ENCODE peak calls at places on chromosomes 5 and 9, in ten cellular contexts. One of them, this sample, is unnamed.

GRCh38 chr5:28542968-28543367 is 1504.6 kb upstream of the CDH9 start:
- DNase-seq in nucleus accumbens: no peak
- DNase-seq in naive thymus-derived CD8-positive, alpha-beta T cell: no peak
- DNase-seq in naive thymus-derived CD4-positive, alpha-beta T cell: no peak
- DNase-seq in ecto neural progenitor cell: no peak
- DNase-seq in T-helper 1 cell: no peak
- DNase-seq in AG04450: no peak
- DNase-seq in AG08396: no peak
- DNase-seq in stimulated activated CD4-positive, alpha-beta T cell treated with anti-CD3 and anti-CD28 coated beads, Interleukin-1b, Interleukin-23, amount 100 ng/mL, for 24 hours: no peak
- DNase-seq in amniotic stem cell: peak; percentile 83
- DNase-seq in this sample: no peak

GRCh38 chr9:83935276-83935890 is 14.2 kb upstream of the KIF27 start:
- DNase-seq in nucleus accumbens: no peak
- DNase-seq in naive thymus-derived CD8-positive, alpha-beta T cell: no peak
- DNase-seq in naive thymus-derived CD4-positive, alpha-beta T cell: no peak
- DNase-seq in ecto neural progenitor cell: no peak
- DNase-seq in T-helper 1 cell: no peak
- DNase-seq in AG04450: no peak
- DNase-seq in AG08396: peak; percentile 56
- DNase-seq in stimulated activated CD4-positive, alpha-beta T cell treated with anti-CD3 and anti-CD28 coated beads, Interleukin-1b, Interleukin-23, amount 100 ng/mL, for 24 hours: no peak
- DNase-seq in amniotic stem cell: peak; percentile 50
- DNase-seq in this sample: no peak

GRCh38 chr9:76181020-76181641 is 213.1 kb downstream of the RFK start:
- DNase-seq in nucleus accumbens: no peak
- DNase-seq in naive thymus-derived CD8-positive, alpha-beta T cell: no peak
- DNase-seq in naive thymus-derived CD4-positive, alpha-beta T cell: no peak
- DNase-seq in ecto neural progenitor cell: no peak
- DNase-seq in T-helper 1 cell: no peak
- DNase-seq in AG04450: no peak
- DNase-seq in AG08396: peak; percentile 32
- DNase-seq in stimulated activated CD4-positive, alpha-beta T cell treated with anti-CD3 and anti-CD28 coated beads, Interleukin-1b, Interleukin-23, amount 100 ng/mL, for 24 hours: no peak
- DNase-seq in amniotic stem cell: no peak
- DNase-seq in this sample: no peak

GRCh38 chr5:89120719-89121118 is 237.7 kb upstream of the MEF2C start:
- DNase-seq in nucleus accumbens: no peak
- DNase-seq in naive thymus-derived CD8-positive, alpha-beta T cell: no peak
- DNase-seq in naive thymus-derived CD4-positive, alpha-beta T cell: no peak
- DNase-seq in ecto neural progenitor cell: no peak
- DNase-seq in T-helper 1 cell: no peak
- DNase-seq in AG04450: no peak
- DNase-seq in AG08396: no peak
- DNase-seq in stimulated activated CD4-positive, alpha-beta T cell treated with anti-CD3 and anti-CD28 coated beads, Interleukin-1b, Interleukin-23, amount 100 ng/mL, for 24 hours: no peak
- DNase-seq in amniotic stem cell: no peak
- DNase-seq in this sample: no peak

GRCh38 chr5:110957934-110958333 is 113.6 kb upstream of the TSLP start:
- DNase-seq in nucleus accumbens: no peak
- DNase-seq in naive thymus-derived CD8-positive, alpha-beta T cell: no peak
- DNase-seq in naive thymus-derived CD4-positive, alpha-beta T cell: no peak
- DNase-seq in ecto neural progenitor cell: no peak
- DNase-seq in T-helper 1 cell: no peak
- DNase-seq in AG04450: peak; percentile 16
- DNase-seq in AG08396: peak; percentile 25
- DNase-seq in stimulated activated CD4-positive, alpha-beta T cell treated with anti-CD3 and anti-CD28 coated beads, Interleukin-1b, Interleukin-23, amount 100 ng/mL, for 24 hours: no peak
- DNase-seq in amniotic stem cell: no peak
- DNase-seq in this sample: no peak

GRCh38 chr5:14428302-14429081 is 153.1 kb upstream of the OTULINL start:
- DNase-seq in nucleus accumbens: no peak
- DNase-seq in naive thymus-derived CD8-positive, alpha-beta T cell: no peak
- DNase-seq in naive thymus-derived CD4-positive, alpha-beta T cell: no peak
- DNase-seq in ecto neural progenitor cell: no peak
- DNase-seq in T-helper 1 cell: no peak
- DNase-seq in AG04450: no peak
- DNase-seq in AG08396: no peak
- DNase-seq in stimulated activated CD4-positive, alpha-beta T cell treated with anti-CD3 and anti-CD28 coated beads, Interleukin-1b, Interleukin-23, amount 100 ng/mL, for 24 hours: no peak
- DNase-seq in amniotic stem cell: no peak
- DNase-seq in this sample: no peak

GRCh38 chr5:5886812-5887486 is 464.5 kb downstream of the ICE1 start:
- DNase-seq in nucleus accumbens: no peak
- DNase-seq in naive thymus-derived CD8-positive, alpha-beta T cell: peak; percentile 10
- DNase-seq in naive thymus-derived CD4-positive, alpha-beta T cell: peak; percentile 14
- DNase-seq in ecto neural progenitor cell: peak; percentile 67
- DNase-seq in T-helper 1 cell: peak; percentile 19
- DNase-seq in AG04450: no peak
- DNase-seq in AG08396: no peak
- DNase-seq in stimulated activated CD4-positive, alpha-beta T cell treated with anti-CD3 and anti-CD28 coated beads, Interleukin-1b, Interleukin-23, amount 100 ng/mL, for 24 hours: peak; percentile 17
- DNase-seq in amniotic stem cell: no peak
- DNase-seq in this sample: no peak

GRCh38 chr9:115015018-115015635 is 84.7 kb upstream of the TNFSF8 start:
- DNase-seq in nucleus accumbens: no peak
- DNase-seq in naive thymus-derived CD8-positive, alpha-beta T cell: no peak
- DNase-seq in naive thymus-derived CD4-positive, alpha-beta T cell: no peak
- DNase-seq in ecto neural progenitor cell: no peak
- DNase-seq in T-helper 1 cell: no peak
- DNase-seq in AG04450: no peak
- DNase-seq in AG08396: peak; percentile 50
- DNase-seq in stimulated activated CD4-positive, alpha-beta T cell treated with anti-CD3 and anti-CD28 coated beads, Interleukin-1b, Interleukin-23, amount 100 ng/mL, for 24 hours: no peak
- DNase-seq in amniotic stem cell: peak; percentile 24
- DNase-seq in this sample: peak; percentile 9

This sample was measured in NCI-H1048.